ENCODE peak calls at places on chromosome 4, in seven cellular contexts. Q is K562, T is SK-N-SH, M is GM12878, U is HepG2, O is H1, W is HCT116. K is an unnamed sample. For H3K4me1, the result is how much of the 10 kb centered on the place peaks cover.

GRCh38 chr4:94237271-94237670 is 29.6 kb downstream of the SMARCAD1 start:
- DNase-seq in Q (no peak), W (no peak), T (no peak), M (no peak), O (no peak), U (no peak), K (no peak)

GRCh38 chr4:142567199-142567598 is 278.9 kb downstream of the INPP4B start:
- DNase-seq in W (peak), O (peak), Q (no peak), U (no peak), M (no peak), T (no peak), K (no peak)

GRCh38 chr4:141376769-141377168 is 156.1 kb downstream of the ZNF330 start:
- DNase-seq in M (no peak), Q (no peak), U (no peak), O (no peak), T (no peak), W (no peak), K (no peak)

GRCh38 chr4:95107635-95108034 is 349.9 kb downstream of the BMPR1B start:
- DNase-seq in M (no peak), Q (no peak), O (no peak), W (peak), T (no peak), U (peak), K (no peak)

GRCh38 chr4:3074846-3075651 is 568 bp downstream of the HTT start:
- DNase-seq in W (peak), U (peak), M (no peak), T (peak), O (peak), Q (peak), K (peak)

GRCh38 chr4:109560687-109561452 is 824 bp downstream of the MCUB start:
- DNase-seq in W (no peak), U (no peak), T (peak), M (peak), O (no peak), Q (peak), K (no peak)

GRCh38 chr4:130077275-130077674 is 981.3 kb downstream of the C4orf33 start:
- DNase-seq in U (no peak), W (no peak), O (no peak), Q (no peak), T (no peak), M (no peak), K (no peak)

GRCh38 chr4:10109995-10110670 is 6.5 kb downstream of the WDR1 start:
- DNase-seq in T (no peak), U (no peak), Q (no peak), W (no peak), M (no peak), O (no peak), K (no peak)

GRCh38 chr4:78710536-78710935 is 65.6 kb upstream of the BMP2K start:
- DNase-seq in U (no peak), O (no peak), Q (no peak), W (peak), T (no peak), M (no peak), K (no peak)

GRCh38 chr4:117357422-117357821 is 272.0 kb upstream of the TRAM1L1 start:
- DNase-seq in U (no peak), O (no peak), W (no peak), T (no peak), Q (no peak), M (no peak), K (no peak)

GRCh38 chr4:1711055-1711905 is 839 bp downstream of the SLBP start:
- DNase-seq in Q (peak), U (no peak), W (no peak), O (no peak), T (no peak), M (no peak), K (no peak)

GRCh38 chr4:48785302-48785701 is 5.2 kb upstream of the FRYL start:
- DNase-seq in U (no peak), Q (no peak), M (no peak), T (no peak), O (no peak), W (no peak), K (no peak)

GRCh38 chr4:99857302-99857701 is 36.9 kb downstream of the LAMTOR3 start:
- DNase-seq in O (no peak), W (no peak), M (no peak), T (no peak), Q (no peak), U (no peak), K (no peak)

GRCh38 chr4:72432282-72432681 is 136.7 kb downstream of the ADAMTS3 start:
- DNase-seq in M (no peak), U (no peak), W (no peak), T (no peak), Q (no peak), O (no peak), K (no peak)

GRCh38 chr4:472881-473574 is 25.9 kb downstream of the ZNF721 start:
- DNase-seq in U (no peak), Q (peak), W (no peak), O (no peak), T (peak), M (no peak), K (peak)

GRCh38 chr4:185710487-185710995 is 101.5 kb downstream of the SORBS2 start:
- DNase-seq in T (no peak), U (no peak), O (no peak), M (no peak), Q (no peak), W (no peak), K (no peak)

GRCh38 chr4:152920768-152921167 is 15.4 kb upstream of the FHDC1 start:
- DNase-seq in Q (no peak), M (no peak), O (no peak), T (no peak), W (peak), U (no peak), K (peak)

GRCh38 chr4:161714928-161715327 is 448.9 kb downstream of the FSTL5 start:
- DNase-seq in U (no peak), Q (no peak), O (no peak), M (no peak), W (no peak), T (no peak), K (no peak)

GRCh38 chr4:185384877-185385465 is 10.8 kb downstream of the LRP2BP start:
- DNase-seq in O (no peak), T (no peak), W (no peak), Q (peak), U (no peak), M (no peak), K (no peak)

GRCh38 chr4:157314906-157315305 is 94.4 kb downstream of the GRIA2 start:
- DNase-seq in O (no peak), U (no peak), Q (no peak), M (no peak), T (no peak), W (no peak), K (no peak)

GRCh38 chr4:106809083-106809482 is 227.0 kb downstream of the DKK2 start:
- DNase-seq in T (peak), U (peak), M (no peak), Q (no peak), O (no peak), W (peak), K (peak)

GRCh38 chr4:13918110-13918509 is 290.6 kb upstream of the BOD1L1 start:
- DNase-seq in U (peak), T (no peak), Q (no peak), O (no peak), W (no peak), M (no peak), K (no peak)

GRCh38 chr4:164959896-164960295 is 17.6 kb downstream of the TRIM61 start:
- DNase-seq in T (no peak), W (no peak), O (no peak), Q (no peak), M (no peak), U (no peak), K (no peak)

GRCh38 chr4:89218587-89218986 is 89.0 kb downstream of the GPRIN3 start:
- DNase-seq in Q (no peak), T (no peak), O (no peak), W (no peak), M (no peak), U (peak), K (no peak)

GRCh38 chr4:623914-624626 is 1.3 kb upstream of the PDE6B start:
- DNase-seq in W (no peak), T (no peak), Q (no peak), O (no peak), M (no peak), U (no peak), K (no peak)

GRCh38 chr4:6972911-6973310 is 63.3 kb downstream of the TBC1D14 start:
- DNase-seq in Q (no peak), O (no peak), T (no peak), M (no peak), U (no peak), W (no peak), K (peak)

GRCh38 chr4:54659213-54660144 is 1.7 kb downstream of the KIT start:
- DNase-seq in O (no peak), M (no peak), U (no peak), T (peak), Q (peak), W (no peak), K (no peak)

GRCh38 chr4:40912455-40913055 is 162.8 kb downstream of the NSUN7 start:
- DNase-seq in Q (no peak), T (no peak), O (no peak), U (no peak), M (no peak), W (no peak), K (no peak)

GRCh38 chr4:188428935-188429334 is 289.7 kb downstream of the TRIML1 start:
- DNase-seq in Q (no peak), U (no peak), T (no peak), O (no peak), M (no peak), W (no peak), K (no peak)

GRCh38 chr4:173498023-173498422 is 32.0 kb downstream of the HAND2 start:
- DNase-seq in O (no peak), M (no peak), W (no peak), T (no peak), U (no peak), Q (no peak), K (no peak)

GRCh38 chr4:83503974-83504373 is 19.1 kb upstream of the ABRAXAS1 start:
- DNase-seq in O (no peak), U (no peak), T (no peak), M (no peak), Q (no peak), W (no peak), K (no peak)

GRCh38 chr4:660401-660800 is 13.7 kb downstream of the ATP5ME start:
- DNase-seq in W (no peak), U (no peak), Q (no peak), T (no peak), M (no peak), O (no peak), K (no peak)

GRCh38 chr4:169810325-169811323 is 52.9 kb upstream of the HPF1 start:
- DNase-seq in Q (peak), U (peak), W (peak), T (peak), O (no peak), M (peak), K (peak)

GRCh38 chr4:169803417-169803816 is 45.7 kb upstream of the HPF1 start:
- DNase-seq in M (no peak), Q (no peak), O (no peak), U (no peak), W (no peak), T (no peak), K (no peak)

GRCh38 chr4:169802871-169803270 is 45.1 kb upstream of the HPF1 start:
- DNase-seq in U (no peak), W (no peak), O (no peak), M (no peak), T (no peak), Q (no peak), K (no peak)

GRCh38 chr4:169811476-169811875 is 53.7 kb upstream of the HPF1 start:
- DNase-seq in T (no peak), U (no peak), O (no peak), W (no peak), M (no peak), Q (no peak), K (no peak)

GRCh38 chr4:169807934-169808333 is 50.2 kb upstream of the HPF1 start:
- DNase-seq in U (no peak), Q (no peak), T (peak), O (no peak), M (no peak), W (no peak), K (no peak)
- H3K4me1 ChIP-seq in U (under half), Q (under half), T (under half), O (under half), M (under half), W (under half), K (under half)

DNA sequence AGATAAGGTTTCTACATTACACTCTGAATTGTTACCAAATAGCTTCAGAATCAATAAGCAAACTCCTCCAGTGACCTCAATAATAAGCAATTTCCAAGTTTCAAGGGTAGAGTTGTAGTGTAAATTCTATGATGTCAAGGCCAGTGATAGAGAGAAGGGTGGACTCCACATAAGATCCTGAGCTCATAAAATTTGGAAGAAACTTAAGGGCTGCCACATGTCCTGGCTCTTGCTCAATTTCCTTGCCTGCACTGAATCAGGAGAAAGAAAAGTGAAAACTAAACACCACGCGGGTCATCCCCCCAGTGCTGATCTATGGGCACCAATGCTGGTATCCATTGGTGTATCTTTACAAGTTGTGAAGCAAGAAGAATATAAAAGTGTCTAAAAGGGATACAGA is 392.0 kb upstream of the INTU start:
- DNase-seq in M (no peak), O (no peak), U (no peak), Q (no peak), W (no peak), T (no peak), K (no peak)
- H3K9ac ChIP-seq in M (no peak), O (no peak), U (no peak), Q (no peak), W (no peak), T (no peak), K (no peak)

GRCh38 chr4:15691346-15692140 is 9.9 kb downstream of the FAM200B start:
- DNase-seq in T (no peak), U (peak), O (no peak), Q (no peak), W (no peak), M (no peak), K (no peak)

GRCh38 chr4:15688056-15688455 is 6.4 kb downstream of the FAM200B start:
- DNase-seq in M (no peak), T (no peak), O (no peak), W (no peak), Q (no peak), U (no peak), K (no peak)

GRCh38 chr4:15689540-15689939 is 7.9 kb downstream of the FAM200B start:
- DNase-seq in Q (no peak), O (no peak), W (no peak), U (no peak), M (no peak), T (no peak), K (no peak)

GRCh38 chr4:15694431-15694830 is 8.4 kb upstream of the BST1 start:
- DNase-seq in W (no peak), M (no peak), O (no peak), Q (no peak), U (no peak), T (no peak), K (no peak)

DNA sequence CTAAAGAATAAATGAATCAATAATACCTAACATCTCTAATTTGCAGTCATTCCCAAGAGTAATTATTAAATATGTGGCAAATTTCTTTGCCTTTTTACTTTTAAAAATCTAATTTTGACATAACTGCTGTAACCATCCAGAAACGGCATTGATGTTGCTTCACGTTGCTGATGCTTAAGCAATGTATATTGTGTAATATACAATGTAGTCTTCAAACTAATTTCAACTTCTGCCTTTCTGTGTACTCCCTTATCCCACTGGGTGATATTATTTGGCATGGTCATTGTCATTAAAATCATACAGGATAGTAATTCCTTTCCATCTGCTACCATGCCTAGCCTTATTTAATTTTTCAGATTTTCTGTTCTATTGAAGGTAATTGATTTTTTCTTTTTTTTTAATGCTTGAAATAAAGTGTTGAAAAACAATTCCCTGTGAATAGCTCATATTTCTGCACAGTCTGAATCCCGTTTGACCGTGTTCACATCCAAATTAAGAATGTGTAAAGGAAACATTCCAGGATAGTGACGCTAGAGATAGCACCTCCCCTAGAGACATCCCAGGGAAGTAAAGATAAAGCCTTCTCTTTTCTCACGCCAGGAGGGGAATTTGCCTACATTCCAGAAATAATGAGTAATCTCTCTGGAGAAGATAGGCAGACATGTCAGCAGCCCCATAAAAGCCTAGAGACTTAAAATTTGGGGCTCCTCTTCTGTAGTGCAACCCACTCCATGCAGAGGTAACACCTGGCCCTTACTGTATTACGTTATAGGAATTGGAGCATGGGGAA is 8.6 kb downstream of the FAM200B start:
- DNase-seq in U (peak), O (no peak), T (no peak), W (peak), M (no peak), Q (no peak), K (peak)
- TF ChIP-seq YY1 in U (no peak), O (no peak), T (no peak), W (no peak), M (no peak), Q (no peak), K (no peak)

DNA sequence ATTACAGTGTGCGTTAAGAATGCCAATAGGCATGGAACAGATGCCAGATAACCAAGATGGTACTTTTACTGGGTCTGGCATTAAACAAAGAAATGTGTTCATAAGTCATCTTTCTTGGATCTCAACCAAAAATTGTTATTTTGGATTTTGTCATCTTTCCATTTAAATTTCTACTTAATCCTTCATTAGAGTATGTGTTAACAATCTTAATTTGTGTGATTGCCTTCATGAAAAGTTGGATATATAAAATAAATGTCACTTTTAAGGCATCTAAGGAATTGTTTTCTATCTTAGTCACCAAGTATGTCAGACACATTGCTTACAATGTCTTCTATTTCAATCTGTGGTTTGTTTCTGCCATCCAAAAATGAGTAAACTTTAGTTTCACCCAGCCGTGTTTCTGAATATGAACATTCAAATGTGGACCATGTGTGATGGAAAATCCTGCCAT is 87.5 kb downstream of the PALLD start:
- DNase-seq in Q (no peak), U (no peak), O (no peak), T (no peak), W (no peak), M (no peak), K (no peak)
- H3K4me1 ChIP-seq in Q (under half), U (under half), O (under half), T (under half), W (half or more), M (under half), K (under half)

GRCh38 chr4:108030332-108030731 is 40.6 kb downstream of the HADH start:
- DNase-seq in W (peak), M (no peak), Q (peak), T (peak), U (peak), O (peak), K (peak)

GRCh38 chr4:108029731-108030130 is 40.0 kb downstream of the HADH start:
- DNase-seq in U (no peak), O (no peak), T (no peak), M (no peak), Q (no peak), W (no peak), K (no peak)

GRCh38 chr4:108031427-108032083 is 41.9 kb downstream of the HADH start:
- DNase-seq in M (no peak), W (no peak), T (no peak), Q (no peak), U (no peak), O (no peak), K (no peak)

GRCh38 chr4:108033348-108033747 is 43.7 kb downstream of the HADH start:
- DNase-seq in O (no peak), U (no peak), T (no peak), W (no peak), Q (no peak), M (no peak), K (no peak)

GRCh38 chr4:108029321-108029720 is 39.6 kb downstream of the HADH start:
- DNase-seq in Q (no peak), O (no peak), W (no peak), T (no peak), U (no peak), M (no peak), K (no peak)
- H3K9ac ChIP-seq in Q (no peak), O (no peak), W (no peak), T (no peak), U (no peak), M (no peak), K (no peak)

DNA sequence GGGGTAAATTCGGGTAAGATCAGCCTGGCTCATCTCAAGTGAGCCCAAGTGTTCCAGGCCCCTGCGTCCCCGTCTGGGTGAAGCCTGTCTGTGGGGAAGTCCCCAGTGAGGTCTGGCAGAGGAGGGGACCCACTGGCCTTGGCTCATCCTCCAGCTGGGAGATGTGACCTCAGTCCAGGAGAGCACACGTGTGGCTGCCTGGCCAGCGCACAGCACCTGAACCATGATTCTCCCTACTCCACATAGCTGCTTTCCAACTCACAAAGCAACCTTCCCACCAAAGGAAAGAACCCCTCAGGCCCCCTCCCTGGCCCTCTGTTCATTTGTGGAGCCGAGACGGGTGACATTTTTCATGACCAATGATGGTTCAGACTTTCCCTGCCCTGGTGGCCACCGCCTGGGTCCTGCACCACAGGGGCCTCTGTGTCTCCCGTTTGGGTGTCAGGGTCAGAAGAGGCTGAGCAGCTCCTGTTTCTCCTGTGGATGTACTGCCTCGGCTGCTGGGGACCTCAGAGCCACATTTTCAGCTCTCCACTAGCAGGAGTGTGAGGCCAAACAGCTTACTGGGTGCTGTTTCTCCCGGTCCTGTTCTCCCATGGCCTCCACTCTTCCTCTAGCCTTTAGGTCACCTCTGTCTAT is 111.4 kb downstream of the CPZ start:
- DNase-seq in U (no peak), T (no peak), W (no peak), O (no peak), M (no peak), Q (no peak), K (no peak)
- TF ChIP-seq YY1 in U (no peak), T (no peak), W (no peak), O (no peak), M (no peak), Q (no peak), K (no peak)